ENCODE peak calls at places on chromosome X, in four cellular contexts. E is psoas muscle; Q is Caco-2; B is CD8-positive, alpha-beta memory T cell. V is an unnamed sample. For H3K4me1, the result is how much of the 10 kb centered on the place peaks cover.

GRCh38 chrX:135396566-135396965 is 25.2 kb upstream of the SMIM10L2A start:
- DNase-seq in Q (no peak), E (no peak), B (no peak), V (no peak)

GRCh38 chrX:39819921-39820849 is 277.6 kb downstream of the BCOR start:
- DNase-seq in E (peak), Q (no peak), B (no peak), V (no peak)

GRCh38 chrX:16628954-16629595 is 20.9 kb upstream of the S100G start:
- DNase-seq in E (no peak), B (no peak), Q (no peak), V (peak)

GRCh38 chrX:39497717-39498265 is 600.0 kb downstream of the BCOR start:
- DNase-seq in Q (no peak), E (no peak), B (no peak), V (no peak)

GRCh38 chrX:44978976-44979375 is 106.0 kb downstream of the KDM6A start:
- DNase-seq in E (no peak), Q (no peak), B (no peak), V (no peak)

GRCh38 chrX:37759878-37760418 is 19.9 kb upstream of the CYBB start:
- DNase-seq in E (no peak), Q (no peak), B (no peak), V (no peak)

GRCh38 chrX:11447418-11447817 is 154.2 kb downstream of the AMELX start:
- DNase-seq in Q (no peak), B (no peak), E (no peak), V (no peak)

GRCh38 chrX:39152106-39152649 is 350.9 kb downstream of the MID1IP1 start:
- DNase-seq in B (peak), E (peak), Q (peak), V (no peak)

GRCh38 chrX:56385336-56385735 is 153.2 kb downstream of the KLF8 start:
- DNase-seq in Q (no peak), B (no peak), E (no peak), V (no peak)

GRCh38 chrX:43953218-43953617 is 20.0 kb downstream of the NDP start:
- DNase-seq in E (no peak), B (no peak), Q (no peak), V (no peak)

GRCh38 chrX:119758682-119759332 is 419 bp downstream of the SOWAHD start:
- DNase-seq in B (peak), E (peak), Q (no peak), V (no peak)

GRCh38 chrX:82208976-82209375 is 1007.1 kb downstream of the SH3BGRL start:
- DNase-seq in B (no peak), Q (no peak), E (no peak), V (no peak)

GRCh38 chrX:48957477-48957826 is at the start of gene OTUD5:
- DNase-seq in E (peak), Q (no peak), B (peak), V (no peak)

GRCh38 chrX:14865201-14865600 is 7.7 kb downstream of the FANCB start:
- DNase-seq in B (no peak), Q (no peak), E (no peak), V (no peak)

GRCh38 chrX:68898661-68899060 is 69.8 kb downstream of the EFNB1 start:
- DNase-seq in B (no peak), Q (no peak), E (no peak), V (no peak)

GRCh38 chrX:45309096-45309495 is 108.4 kb upstream of the DIPK2B start:
- DNase-seq in E (no peak), B (no peak), Q (no peak), V (no peak)

GRCh38 chrX:34300871-34301270 is 168.8 kb upstream of the FAM47A start:
- DNase-seq in B (no peak), Q (peak), E (no peak), V (peak)

GRCh38 chrX:19893722-19894121 is 6.3 kb upstream of the SH3KBP1 start:
- DNase-seq in Q (no peak), E (no peak), B (no peak), V (no peak)

GRCh38 chrX:153576961-153577360 is 22.0 kb downstream of the CCNQ start:
- DNase-seq in Q (no peak), E (no peak), B (no peak), V (no peak)

GRCh38 chrX:136146614-136147319 is 566 bp upstream of the FHL1 start:
- DNase-seq in B (no peak), E (peak), Q (no peak), V (no peak)

GRCh38 chrX:13414006-13414647 is 94.3 kb upstream of the ATXN3L start:
- DNase-seq in B (no peak), Q (no peak), E (no peak), V (no peak)

GRCh38 chrX:13607996-13608365 is 38.6 kb downstream of the EGFL6 start:
- DNase-seq in Q (no peak), B (no peak), E (no peak), V (no peak)

GRCh38 chrX:110421499-110422455 is 63.1 kb downstream of the RTL9 start:
- DNase-seq in E (no peak), B (no peak), Q (no peak), V (no peak)

GRCh38 chrX:24369816-24370215 is 9.4 kb downstream of the SUPT20HL1 start:
- DNase-seq in Q (no peak), E (no peak), B (no peak), V (no peak)

GRCh38 chrX:148380107-148380506 is 120.3 kb upstream of the AFF2 start:
- DNase-seq in Q (no peak), B (no peak), E (no peak), V (no peak)
- H3K4me3 ChIP-seq in Q (no peak), B (no peak), E (no peak), V (no peak)

DNA sequence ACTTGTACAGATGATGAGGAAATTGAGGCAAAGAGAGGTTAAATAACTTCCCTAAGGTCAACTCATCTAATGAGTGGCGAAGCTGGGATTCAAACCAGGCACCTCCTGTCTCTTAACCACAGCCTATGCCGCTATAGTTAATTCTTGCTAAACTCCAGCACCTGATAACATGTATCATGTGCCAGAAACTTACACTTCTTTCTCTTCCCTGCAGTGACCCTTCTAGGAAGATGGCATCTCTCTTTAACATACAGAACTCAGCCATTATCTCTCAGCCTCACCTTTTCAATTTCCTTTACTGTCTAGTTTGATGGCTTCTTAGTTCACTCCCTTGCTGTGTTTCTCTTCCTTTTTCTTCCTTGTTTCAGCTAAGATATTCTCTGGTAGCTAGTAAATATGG is 2.5 kb downstream of the VBP1 start:
- DNase-seq in B (no peak), Q (no peak), E (no peak), V (no peak)
- H3K4me1 ChIP-seq in B (under half), Q (under half), E (under half), V (under half)

GRCh38 chrX:118495958-118496762 is 545 bp downstream of the DOCK11 start:
- DNase-seq in B (peak), Q (peak), E (peak), V (no peak)

GRCh38 chrX:118496763-118497079 is 1.1 kb downstream of the DOCK11 start:
- DNase-seq in B (no peak), E (no peak), Q (no peak), V (no peak)

GRCh38 chrX:118498351-118498750 is 2.7 kb downstream of the DOCK11 start:
- DNase-seq in Q (no peak), B (no peak), E (no peak), V (no peak)

GRCh38 chrX:118498755-118499154 is 3.1 kb downstream of the DOCK11 start:
- DNase-seq in E (no peak), B (no peak), Q (no peak), V (no peak)

GRCh38 chrX:118497180-118497814 is 1.7 kb downstream of the DOCK11 start:
- DNase-seq in B (no peak), Q (peak), E (no peak), V (no peak)
- H3K4me3 ChIP-seq in B (peak), Q (no peak), E (peak), V (no peak)

DNA sequence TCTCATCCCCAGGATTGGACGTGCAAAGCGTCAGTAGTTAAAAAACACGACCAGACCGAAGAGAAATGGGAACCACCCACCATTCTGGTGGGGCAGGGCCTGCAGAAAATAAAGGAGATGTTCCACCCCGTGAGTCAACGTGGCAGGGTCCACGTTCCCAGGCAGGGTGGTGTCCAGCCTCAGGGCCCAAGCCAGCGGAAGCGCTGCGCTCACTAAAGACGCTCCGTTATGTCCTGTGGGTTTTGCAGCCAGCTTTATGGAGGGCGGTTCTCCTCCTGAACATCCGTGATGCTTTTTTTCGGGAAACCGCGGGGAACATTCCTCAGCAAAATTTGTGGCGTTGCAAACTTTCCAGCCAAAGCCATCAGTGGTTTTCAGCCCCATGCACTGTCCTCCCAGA is 93.4 kb upstream of the SHOX start:
- DNase-seq in E (no peak), Q (no peak), B (no peak), V (no peak)
- H3K4me1 ChIP-seq in E (under half), Q (under half), B (under half), V (under half)

DNA sequence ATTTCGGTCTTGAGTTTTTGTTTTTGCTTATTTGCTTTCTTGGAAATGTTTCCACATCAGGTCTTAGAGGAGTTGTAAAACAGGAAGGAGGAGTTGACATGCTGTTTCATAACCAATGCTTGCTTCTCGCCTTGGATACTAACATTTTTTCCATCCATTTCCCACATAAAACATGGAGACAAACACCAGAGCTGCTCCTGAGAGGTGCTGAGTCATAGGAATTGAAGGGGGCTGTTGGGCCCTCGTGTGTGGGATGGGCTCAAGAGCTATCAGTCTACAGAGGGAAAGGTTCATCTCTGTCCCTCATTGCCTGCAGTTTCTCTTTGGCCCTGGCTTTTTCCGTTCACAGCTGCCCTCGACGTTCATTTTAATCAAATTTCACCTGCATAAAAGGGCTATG is 29.9 kb downstream of the TBL1X start:
- DNase-seq in E (no peak), Q (no peak), B (no peak), V (no peak)
- H3K4me3 ChIP-seq in E (no peak), Q (no peak), B (no peak), V (no peak)

GRCh38 chrX:107677909-107678308 is 49.6 kb downstream of the PRPS1 start:
- DNase-seq in Q (no peak), E (no peak), B (no peak), V (no peak)
- H3K4me1 ChIP-seq in Q (under half), E (under half), B (half or more), V (under half)

GRCh38 chrX:100636321-100636991 is at the start of gene TSPAN6:
- DNase-seq in Q (peak), B (peak), E (peak), V (no peak)
- H3K4me3 ChIP-seq in Q (peak), B (peak), E (peak), V (peak)

GRCh38 chrX:9899640-9900075 is 67.5 kb upstream of the CLDN34 start:
- DNase-seq in B (no peak), E (no peak), Q (no peak), V (no peak)
- H3K4me1 ChIP-seq in B (under half), E (under half), Q (under half), V (under half)

GRCh38 chrX:102517331-102517730 is 792 bp upstream of the TMSB15A start:
- DNase-seq in Q (no peak), B (no peak), E (no peak), V (no peak)

GRCh38 chrX:102514536-102514935 is 2.0 kb downstream of the TMSB15A start:
- DNase-seq in Q (no peak), B (no peak), E (no peak), V (no peak)

DNA sequence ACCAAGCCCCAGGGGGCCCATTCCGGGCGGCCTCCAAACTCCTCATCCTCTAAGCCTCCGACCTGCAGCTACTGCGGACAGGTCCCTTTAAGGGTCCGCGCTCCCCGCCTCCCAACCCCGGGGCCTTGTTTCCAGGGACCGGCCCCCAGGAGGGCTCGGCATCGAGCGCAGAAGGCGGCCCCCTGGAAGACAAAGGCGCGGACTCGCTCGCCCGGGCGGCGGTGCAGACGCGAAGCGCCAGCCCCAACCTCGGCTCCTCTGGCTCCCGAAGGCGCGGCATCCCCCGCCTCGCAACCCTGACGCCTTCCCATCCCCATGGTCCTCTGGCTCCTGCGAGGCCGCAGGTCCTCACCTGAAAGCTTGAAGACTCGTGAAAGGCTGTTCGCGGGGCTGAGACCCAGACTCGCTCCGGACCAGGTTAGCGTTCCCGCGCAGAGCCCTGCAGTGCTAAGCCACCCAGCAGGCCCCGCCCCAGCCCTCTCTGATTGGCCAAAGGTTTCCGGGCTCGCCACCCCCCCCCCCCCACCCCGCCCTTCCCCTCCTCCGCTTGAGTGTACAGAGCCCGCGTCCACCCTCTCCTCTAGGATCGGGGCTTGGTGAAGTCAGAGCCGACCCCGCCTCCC is at the start of gene TMSB15A:
- DNase-seq in B (peak), Q (no peak), E (peak), V (peak)
- H3K4me3 ChIP-seq in B (no peak), Q (no peak), E (peak), V (peak)

V was measured in iPS DF 6.9.